ENCODE peak calls at places on chromosomes 3 and 15, in nine cellular contexts. U is cardiac muscle cell; P is retinal pigment epithelial cell; Z is lower leg skin; T is activated T-cell treated with anti-CD3 and anti-CD28 coated beads for 4 hours; N is iPS DF 19.7; Q is bronchial epithelial cell; V is left cardiac atrium; W is CD8-positive, alpha-beta memory T cell. J is an unnamed sample.

GRCh38 chr3:134002326-134002725 is 27.4 kb downstream of the SLCO2A1 start:
- DNase-seq in N (no peak), P (no peak), Q (no peak), U (peak; percentile 14), Z (no peak), T (no peak), V (no peak), W (no peak), J (no peak)

GRCh38 chr3:134406331-134407246 is 32.3 kb upstream of the AMOTL2 start:
- DNase-seq in U (peak; percentile 20), Z (peak; percentile 14), Q (no peak), P (no peak), N (no peak), V (peak; percentile 33), T (no peak), W (no peak), J (peak; percentile 71)

GRCh38 chr3:156685198-156685597 is 10.8 kb downstream of the TIPARP start:
- DNase-seq in N (no peak), W (no peak), U (peak; percentile 43), Q (peak; percentile 63), Z (no peak), P (no peak), T (no peak), V (no peak), J (no peak)

GRCh38 chr3:133168025-133168401 is 129.8 kb downstream of the TMEM108 start:
- DNase-seq in W (no peak), Z (no peak), Q (no peak), T (no peak), N (no peak), U (no peak), P (no peak), V (no peak), J (no peak)

GRCh38 chr3:86563358-86563970 is 427.5 kb downstream of the VGLL3 start:
- DNase-seq in V (no peak), U (peak; percentile 45), W (no peak), P (peak; percentile 12), N (no peak), T (no peak), Z (no peak), Q (peak; percentile 53), J (no peak)

GRCh38 chr3:186021673-186022362 is 84.0 kb upstream of the TRA2B start:
- DNase-seq in W (no peak), N (no peak), Q (peak; percentile 50), P (no peak), V (no peak), U (peak; percentile 83), T (no peak), Z (peak; percentile 72), J (no peak)

GRCh38 chr3:168096210-168096795 is 579 bp upstream of the GOLIM4 start:
- DNase-seq in Q (peak; percentile 92), W (no peak), V (peak; percentile 74), U (peak; percentile 90), Z (peak; percentile 26), P (peak; percentile 85), N (no peak), T (no peak), J (no peak)

GRCh38 chr3:195443391-195443989 is 670 bp upstream of the ACAP2 start:
- DNase-seq in W (no peak), N (no peak), P (no peak), V (no peak), T (no peak), Z (no peak), U (no peak), Q (no peak), J (no peak)

GRCh38 chr3:40504636-40505430 is 1.0 kb upstream of the ZNF620 start:
- DNase-seq in U (peak; percentile 96), N (no peak), Z (peak; percentile 53), T (no peak), V (peak; percentile 34), W (no peak), Q (peak; percentile 99), P (peak; percentile 77), J (no peak)

GRCh38 chr3:28726840-28727239 is 378.2 kb upstream of the AZI2 start:
- DNase-seq in Q (peak; percentile 65), V (peak; percentile 53), N (peak; percentile 23), P (peak; percentile 20), Z (no peak), U (peak; percentile 65), T (no peak), W (no peak), J (no peak)

GRCh38 chr15:87394676-87395075 is 861.9 kb downstream of the NTRK3 start:
- DNase-seq in N (no peak), Q (peak; percentile 23), T (no peak), W (no peak), U (no peak), Z (no peak), P (no peak), V (no peak), J (no peak)

GRCh38 chr15:50355612-50355905 is 561 bp upstream of the GABPB1 start:
- DNase-seq in T (no peak), W (no peak), V (no peak), Z (no peak), P (no peak), Q (no peak), N (no peak), U (no peak), J (no peak)

GRCh38 chr3:73827204-73827603 is 202.5 kb upstream of the PDZRN3 start:
- DNase-seq in Q (no peak), Z (no peak), N (no peak), T (no peak), W (no peak), U (no peak), P (no peak), V (no peak), J (no peak)